ENCODE peak calls at places on chromosomes 3 and 15, in five cellular contexts. Q is immature natural killer cell, J is mesenchymal stem cell, T is Kasumi-1, S is SJSA1. D is an unnamed sample.

GRCh38 chr3:71784201-71784913 is 591 bp downstream of the PROK2 start:
- DNase-seq in Q (no peak), S (no peak), T (no peak), J (no peak), D (no peak)

GRCh38 chr3:61530355-61530754 is 31.0 kb upstream of the PTPRG start:
- DNase-seq in S (no peak), T (peak), Q (no peak), J (peak), D (peak)

GRCh38 chr3:127535901-127536817 is 54.4 kb downstream of the TPRA1 start:
- DNase-seq in S (no peak), Q (no peak), J (no peak), T (no peak), D (no peak)

GRCh38 chr15:38670142-38671002 is 105.8 kb upstream of the RASGRP1 start:
- DNase-seq in T (no peak), J (no peak), S (no peak), Q (peak), D (no peak)

GRCh38 chr3:113151475-113152031 is 59.8 kb upstream of the BOC start:
- DNase-seq in J (peak), T (no peak), S (no peak), Q (no peak), D (peak)

GRCh38 chr3:193942516-193943055 is 193.4 kb upstream of the HES1 start:
- DNase-seq in S (no peak), Q (no peak), J (no peak), T (no peak), D (no peak)

GRCh38 chr3:192816274-192816853 is 89.0 kb upstream of the FGF12 start:
- DNase-seq in S (peak), J (peak), Q (no peak), T (peak), D (peak)

GRCh38 chr15:58876306-58876705 is 57.2 kb downstream of the SLTM start:
- DNase-seq in Q (no peak), S (no peak), J (no peak), T (no peak), D (no peak)

GRCh38 chr3:39275963-39276593 is 3.8 kb downstream of the CX3CR1 start:
- DNase-seq in S (no peak), T (no peak), Q (no peak), J (no peak), D (no peak)

GRCh38 chr3:179229177-179229576 is 21.7 kb downstream of the KCNMB3 start:
- DNase-seq in Q (no peak), S (no peak), T (no peak), J (no peak), D (no peak)